ENCODE peak calls at places on chromosomes 7 and 10, in six cellular contexts. One of them, this sample, is unnamed.

GRCh38 chr10:80599424-80599847 is 61.7 kb downstream of the SH2D4B start:
- DNase-seq in left ventricle myocardium inferior: peak; percentile 36
- DNase-seq in skeletal muscle cell: no peak
- DNase-seq in CD8-positive, alpha-beta memory T cell: no peak
- DNase-seq in EL: peak; percentile 53
- DNase-seq in ecto neural progenitor cell: peak; percentile 84
- DNase-seq in this sample: no peak

GRCh38 chr10:48604408-48605263 is at the start of gene ARHGAP22:
- DNase-seq in CD8-positive, alpha-beta memory T cell: peak; percentile 35
- DNase-seq in ecto neural progenitor cell: peak; percentile 70
- DNase-seq in left ventricle myocardium inferior: peak; percentile 75
- DNase-seq in EL: peak; percentile 73
- DNase-seq in skeletal muscle cell: no peak
- DNase-seq in this sample: no peak

GRCh38 chr7:100363098-100363497 is 5.2 kb downstream of the PILRB start:
- DNase-seq in ecto neural progenitor cell: no peak
- DNase-seq in EL: no peak
- DNase-seq in skeletal muscle cell: no peak
- DNase-seq in left ventricle myocardium inferior: no peak
- DNase-seq in CD8-positive, alpha-beta memory T cell: no peak
- DNase-seq in this sample: no peak

GRCh38 chr10:43692051-43692825 is 43.6 kb upstream of the ZNF32 start:
- DNase-seq in EL: peak; percentile 19
- DNase-seq in ecto neural progenitor cell: no peak
- DNase-seq in skeletal muscle cell: peak; percentile 57
- DNase-seq in CD8-positive, alpha-beta memory T cell: no peak
- DNase-seq in left ventricle myocardium inferior: no peak
- DNase-seq in this sample: no peak

GRCh38 chr7:139799586-139799985 is 21.8 kb upstream of the HIPK2 start:
- DNase-seq in left ventricle myocardium inferior: no peak
- DNase-seq in CD8-positive, alpha-beta memory T cell: no peak
- DNase-seq in EL: no peak
- DNase-seq in skeletal muscle cell: no peak
- DNase-seq in ecto neural progenitor cell: no peak
- DNase-seq in this sample: no peak

GRCh38 chr10:70753841-70754621 is 31.1 kb downstream of the TBATA start:
- DNase-seq in skeletal muscle cell: no peak
- DNase-seq in left ventricle myocardium inferior: no peak
- DNase-seq in CD8-positive, alpha-beta memory T cell: no peak
- DNase-seq in ecto neural progenitor cell: no peak
- DNase-seq in EL: peak; percentile 17
- DNase-seq in this sample: no peak

GRCh38 chr7:13016633-13017324 is 329.3 kb downstream of the ARL4A start:
- DNase-seq in EL: no peak
- DNase-seq in CD8-positive, alpha-beta memory T cell: no peak
- DNase-seq in ecto neural progenitor cell: no peak
- DNase-seq in left ventricle myocardium inferior: no peak
- DNase-seq in skeletal muscle cell: no peak
- DNase-seq in this sample: no peak

GRCh38 chr10:43251664-43252165 is 15.2 kb downstream of the RASGEF1A start:
- DNase-seq in ecto neural progenitor cell: peak; percentile 42
- DNase-seq in left ventricle myocardium inferior: no peak
- DNase-seq in skeletal muscle cell: no peak
- DNase-seq in EL: no peak
- DNase-seq in CD8-positive, alpha-beta memory T cell: peak; percentile 39
- DNase-seq in this sample: no peak

GRCh38 chr7:1724118-1724910 is 54.2 kb downstream of the ELFN1 start:
- DNase-seq in ecto neural progenitor cell: no peak
- DNase-seq in EL: no peak
- DNase-seq in left ventricle myocardium inferior: no peak
- DNase-seq in skeletal muscle cell: no peak
- DNase-seq in CD8-positive, alpha-beta memory T cell: no peak
- DNase-seq in this sample: no peak

GRCh38 chr10:95655571-95656290 is 780 bp downstream of the ALDH18A1 start:
- DNase-seq in left ventricle myocardium inferior: no peak
- DNase-seq in ecto neural progenitor cell: no peak
- DNase-seq in EL: peak; percentile 30
- DNase-seq in CD8-positive, alpha-beta memory T cell: no peak
- DNase-seq in skeletal muscle cell: no peak
- DNase-seq in this sample: no peak

GRCh38 chr10:59870152-59870551 is 36.2 kb downstream of the CCDC6 start:
- DNase-seq in left ventricle myocardium inferior: no peak
- DNase-seq in EL: no peak
- DNase-seq in ecto neural progenitor cell: no peak
- DNase-seq in skeletal muscle cell: no peak
- DNase-seq in CD8-positive, alpha-beta memory T cell: no peak
- DNase-seq in this sample: no peak

GRCh38 chr10:72334196-72334831 is 20.4 kb downstream of the DNAJB12 start:
- DNase-seq in ecto neural progenitor cell: peak; percentile 84
- DNase-seq in left ventricle myocardium inferior: peak; percentile 16
- DNase-seq in skeletal muscle cell: peak; percentile 60
- DNase-seq in EL: no peak
- DNase-seq in CD8-positive, alpha-beta memory T cell: no peak
- DNase-seq in this sample: no peak

GRCh38 chr7:73437091-73437490 is 3.5 kb downstream of the FZD9 start:
- DNase-seq in CD8-positive, alpha-beta memory T cell: no peak
- DNase-seq in skeletal muscle cell: no peak
- DNase-seq in ecto neural progenitor cell: no peak
- DNase-seq in EL: no peak
- DNase-seq in left ventricle myocardium inferior: no peak
- DNase-seq in this sample: no peak

GRCh38 chr10:78082636-78083035 is 49.0 kb downstream of the RPS24 start:
- DNase-seq in left ventricle myocardium inferior: no peak
- DNase-seq in CD8-positive, alpha-beta memory T cell: no peak
- DNase-seq in EL: no peak
- DNase-seq in skeletal muscle cell: no peak
- DNase-seq in ecto neural progenitor cell: peak; percentile 36
- DNase-seq in this sample: no peak

GRCh38 chr10:102578782-102579181 is 65.5 kb upstream of the TRIM8 start:
- DNase-seq in CD8-positive, alpha-beta memory T cell: no peak
- DNase-seq in left ventricle myocardium inferior: no peak
- DNase-seq in skeletal muscle cell: no peak
- DNase-seq in ecto neural progenitor cell: no peak
- DNase-seq in EL: no peak
- DNase-seq in this sample: no peak

GRCh38 chr7:142381727-142382409 is 124.0 kb upstream of the PRSS58 start:
- DNase-seq in CD8-positive, alpha-beta memory T cell: no peak
- DNase-seq in skeletal muscle cell: no peak
- DNase-seq in left ventricle myocardium inferior: no peak
- DNase-seq in EL: no peak
- DNase-seq in ecto neural progenitor cell: no peak
- DNase-seq in this sample: no peak

GRCh38 chr10:43082087-43082486 is 5.2 kb downstream of the RET start:
- DNase-seq in CD8-positive, alpha-beta memory T cell: no peak
- DNase-seq in skeletal muscle cell: no peak
- DNase-seq in left ventricle myocardium inferior: no peak
- DNase-seq in ecto neural progenitor cell: no peak
- DNase-seq in EL: no peak
- DNase-seq in this sample: no peak

This sample was measured in CD4-positive, alpha-beta T cell.